ENCODE peak calls at places on chromosomes 1 and 21, in four cellular contexts. One of them, this sample, is unnamed.

GRCh38 chr1:27571439-27572018 is 32.4 kb downstream of the AHDC1 start:
- DNase-seq in NCI-H774: no peak
- DNase-seq in NCI-H1092 treated with DMSO at 0.1 percent for 48 hours: peak; percentile 83
- DNase-seq in AG08396: no peak
- DNase-seq in this sample: no peak

GRCh38 chr1:152870831-152871730 is 7.0 kb upstream of the SMCP start:
- DNase-seq in NCI-H774: no peak
- DNase-seq in AG08396: peak; percentile 44
- DNase-seq in NCI-H1092 treated with DMSO at 0.1 percent for 48 hours: no peak
- DNase-seq in this sample: peak; percentile 26

GRCh38 chr1:176444286-176444685 is 18.7 kb upstream of the PAPPA2 start:
- DNase-seq in NCI-H774: no peak
- DNase-seq in AG08396: no peak
- DNase-seq in NCI-H1092 treated with DMSO at 0.1 percent for 48 hours: no peak
- DNase-seq in this sample: no peak

GRCh38 chr1:151946366-151946764 is 37.1 kb upstream of the THEM4 start:
- DNase-seq in AG08396: no peak
- DNase-seq in NCI-H774: no peak
- DNase-seq in NCI-H1092 treated with DMSO at 0.1 percent for 48 hours: no peak
- DNase-seq in this sample: peak; percentile 52

GRCh38 chr21:41593051-41593783 is 85.3 kb upstream of the TMPRSS2 start:
- DNase-seq in NCI-H1092 treated with DMSO at 0.1 percent for 48 hours: no peak
- DNase-seq in AG08396: no peak
- DNase-seq in NCI-H774: no peak
- DNase-seq in this sample: no peak

GRCh38 chr1:228745497-228745896 is 10.2 kb downstream of the RHOU start:
- DNase-seq in NCI-H1092 treated with DMSO at 0.1 percent for 48 hours: no peak
- DNase-seq in NCI-H774: no peak
- DNase-seq in AG08396: no peak
- DNase-seq in this sample: no peak

GRCh38 chr1:206941766-206942418 is 4.4 kb downstream of the PIGR start:
- DNase-seq in AG08396: no peak
- DNase-seq in NCI-H1092 treated with DMSO at 0.1 percent for 48 hours: no peak
- DNase-seq in NCI-H774: no peak
- DNase-seq in this sample: no peak

GRCh38 chr1:21520899-21521716 is 11.9 kb downstream of the ALPL start:
- DNase-seq in NCI-H1092 treated with DMSO at 0.1 percent for 48 hours: no peak
- DNase-seq in NCI-H774: no peak
- DNase-seq in AG08396: no peak
- DNase-seq in this sample: no peak

GRCh38 chr1:208936431-208936830 is 647.1 kb upstream of the CAMK1G start:
- DNase-seq in AG08396: no peak
- DNase-seq in NCI-H1092 treated with DMSO at 0.1 percent for 48 hours: no peak
- DNase-seq in NCI-H774: no peak
- DNase-seq in this sample: no peak